ENCODE peak calls at places on chromosomes 5 and 9, in four cellular contexts. A is effector memory CD4-positive, alpha-beta T cell; F is GM23338; D is tibial nerve. N is an unnamed sample.

GRCh38 chr5:95081500-95082355 is 203.2 kb downstream of the MCTP1 start:
- DNase-seq in F (peak; percentile 54), A (no peak), D (peak; percentile 26), N (no peak)

GRCh38 chr5:62791059-62791458 is 212.4 kb downstream of the LRRC70 start:
- DNase-seq in D (no peak), F (peak; percentile 47), A (no peak), N (no peak)

GRCh38 chr9:15211160-15211993 is 95.6 kb downstream of the TTC39B start:
- DNase-seq in D (peak; percentile 22), A (peak; percentile 10), F (peak; percentile 89), N (peak; percentile 59)

GRCh38 chr5:150641006-150641570 is 628 bp downstream of the SYNPO start:
- DNase-seq in D (no peak), A (no peak), F (no peak), N (no peak)

GRCh38 chr5:55160493-55161209 is 680 bp downstream of the GPX8 start:
- DNase-seq in A (no peak), F (peak; percentile 70), D (peak; percentile 38), N (no peak)

GRCh38 chr9:108620767-108621166 is 235.0 kb downstream of the ACTL7B start:
- DNase-seq in D (no peak), A (no peak), F (no peak), N (no peak)

GRCh38 chr9:36152741-36153438 is 16.3 kb upstream of the CCIN start:
- DNase-seq in A (no peak), F (no peak), D (no peak), N (no peak)

GRCh38 chr5:131328536-131329186 is 64.8 kb downstream of the CDC42SE2 start:
- DNase-seq in A (no peak), F (no peak), D (no peak), N (no peak)

GRCh38 chr5:107893642-107894041 is 222.9 kb upstream of the EFNA5 start:
- DNase-seq in D (no peak), F (no peak), A (no peak), N (no peak)

GRCh38 chr5:159641371-159642039 is 274.8 kb upstream of the ADRA1B start:
- DNase-seq in D (no peak), F (no peak), A (no peak), N (no peak)

GRCh38 chr9:126499911-126500599 is 113.7 kb upstream of the LMX1B start:
- DNase-seq in F (peak; percentile 58), D (no peak), A (no peak), N (no peak)

GRCh38 chr5:132979367-132979935 is 16.0 kb upstream of the AFF4 start:
- DNase-seq in D (no peak), F (no peak), A (no peak), N (no peak)

GRCh38 chr5:77638763-77639451 is 394 bp upstream of the OTP start:
- DNase-seq in D (no peak), F (peak; percentile 96), A (no peak), N (peak; percentile 14)

GRCh38 chr9:23728736-23729135 is 97.3 kb downstream of the ELAVL2 start:
- DNase-seq in D (no peak), A (no peak), F (no peak), N (no peak)

GRCh38 chr9:130239741-130240241 is 25.8 kb upstream of the HMCN2 start:
- DNase-seq in F (no peak), A (no peak), D (no peak), N (no peak)

GRCh38 chr9:73146113-73146815 is 5.4 kb upstream of the ANXA1 start:
- DNase-seq in F (no peak), A (no peak), D (no peak), N (no peak)

GRCh38 chr9:101119206-101119819 is 90.8 kb downstream of the PLPPR1 start:
- DNase-seq in F (peak; percentile 83), A (no peak), D (no peak), N (no peak)

GRCh38 chr5:140108093-140109049 is 5.5 kb upstream of the PURA start:
- DNase-seq in F (peak; percentile 61), D (no peak), A (no peak), N (no peak)

GRCh38 chr9:124122321-124122720 is 110.8 kb downstream of the LHX2 start:
- DNase-seq in D (no peak), A (no peak), F (no peak), N (no peak)

GRCh38 chr5:1748271-1748670 is 51.4 kb downstream of the MRPL36 start:
- DNase-seq in D (no peak), A (no peak), F (no peak), N (no peak)

GRCh38 chr5:151319334-151319733 is 15.8 kb upstream of the SLC36A3 start:
- DNase-seq in F (peak; percentile 39), A (no peak), D (peak; percentile 24), N (no peak)

GRCh38 chr5:151067632-151068031 is 13.2 kb downstream of the TNIP1 start:
- DNase-seq in F (no peak), A (no peak), D (no peak), N (no peak)

GRCh38 chr5:86039351-86039750 is 578.4 kb upstream of the COX7C start:
- DNase-seq in D (no peak), F (no peak), A (no peak), N (no peak)

GRCh38 chr5:116536279-116537161 is 38.1 kb downstream of the SEMA6A start:
- DNase-seq in A (no peak), D (no peak), F (no peak), N (no peak)

GRCh38 chr9:14907360-14907685 is 2.9 kb downstream of the FREM1 start:
- DNase-seq in F (peak; percentile 71), D (no peak), A (no peak), N (no peak)

GRCh38 chr5:37667846-37668245 is 172.0 kb downstream of the GDNF start:
- DNase-seq in F (no peak), A (no peak), D (no peak), N (no peak)

GRCh38 chr9:8666060-8666459 is 866.5 kb upstream of the DMAC1 start:
- DNase-seq in A (no peak), D (no peak), F (no peak), N (no peak)

GRCh38 chr9:16385590-16386578 is 484.6 kb downstream of the BNC2 start:
- DNase-seq in A (no peak), D (no peak), F (no peak), N (no peak)

GRCh38 chr5:152527358-152528048 is 122.4 kb upstream of the NMUR2 start:
- DNase-seq in A (no peak), F (no peak), D (no peak), N (no peak)

GRCh38 chr9:133023117-133023890 is 7.5 kb upstream of the GTF3C5 start:
- DNase-seq in A (no peak), D (no peak), F (peak; percentile 50), N (peak; percentile 15)

GRCh38 chr5:58261605-58262004 is 198.3 kb downstream of the PLK2 start:
- DNase-seq in D (no peak), F (no peak), A (no peak), N (no peak)

GRCh38 chr5:176491901-176492300 is 43.7 kb downstream of the FAF2 start:
- DNase-seq in D (no peak), A (no peak), F (no peak), N (no peak)
- H3K27ac ChIP-seq in D (no peak overlapping the region), A (no peak overlapping the region), F (no peak overlapping the region), N (no peak overlapping the region)

DNA sequence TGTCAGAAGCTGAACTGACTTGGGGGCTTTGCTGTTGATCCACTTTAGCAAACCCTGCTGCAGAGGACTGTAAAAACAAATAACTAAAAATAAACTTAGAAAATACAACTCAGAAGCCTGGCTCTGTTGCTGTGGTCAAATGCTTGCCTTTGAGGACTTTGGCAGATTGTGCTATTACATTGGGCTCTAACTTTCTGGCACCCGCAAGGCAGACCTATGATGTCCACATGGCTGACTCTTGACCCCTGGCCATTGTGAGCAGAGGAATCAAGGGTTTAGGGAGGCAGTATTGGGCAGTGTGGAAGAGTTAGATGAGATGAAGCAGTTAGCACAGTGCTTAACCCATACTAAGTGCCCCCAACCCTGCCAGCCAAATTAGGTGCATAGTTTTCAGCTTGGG is 34.0 kb downstream of the OTULIN start:
- DNase-seq in D (no peak), A (no peak), F (no peak), N (no peak)
- H3K36me3 ChIP-seq in D (no peaks in the 10 kb centered on the region), A (peaks cover 35% of the 10 kb centered on the region), F (peaks cover 12% of the 10 kb centered on the region), N (peaks cover 31% of the 10 kb centered on the region)

DNA sequence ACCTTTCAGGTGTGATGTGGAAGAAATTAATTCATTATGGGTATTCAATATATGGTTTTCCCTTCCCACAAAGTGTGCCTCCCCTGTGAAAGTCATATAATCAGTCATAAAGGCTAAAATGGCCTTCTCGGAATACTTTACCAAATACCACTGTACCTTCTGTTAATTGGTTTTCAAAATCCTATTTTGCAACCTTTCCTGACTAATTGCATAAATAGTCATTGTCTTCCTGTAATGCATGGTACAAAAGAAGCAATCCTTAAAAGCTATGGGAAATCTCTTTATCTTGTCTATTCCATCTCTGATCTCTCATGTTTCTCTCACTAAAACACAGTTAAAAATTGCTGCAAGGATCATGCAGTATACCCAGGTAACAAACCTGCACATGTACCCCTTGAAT is 44.3 kb upstream of the UGCG start:
- DNase-seq in F (no peak), A (no peak), D (no peak), N (no peak)
- H3K27ac ChIP-seq in F (no peak overlapping the region), A (no peak overlapping the region), D (no peak overlapping the region), N (no peak overlapping the region)

DNA sequence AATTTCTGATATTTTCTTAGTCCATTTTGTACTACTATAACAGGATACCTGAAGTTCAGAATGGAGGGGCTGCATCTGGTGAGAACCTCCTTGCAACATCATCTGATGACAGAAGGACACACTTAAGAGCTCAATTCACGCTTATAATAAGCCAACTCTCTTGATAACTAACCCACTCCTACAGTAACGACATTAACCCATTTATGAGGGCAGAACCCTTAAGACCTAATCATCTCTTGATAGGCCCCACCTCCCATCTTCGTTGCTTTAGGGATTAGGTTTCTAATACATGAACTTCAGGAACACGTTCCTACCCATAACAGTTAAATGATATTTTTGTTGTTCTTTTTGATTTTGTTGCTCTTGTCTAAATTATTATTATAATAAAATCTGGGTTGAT is 69.4 kb downstream of the TNPO1 start:
- DNase-seq in A (no peak), F (no peak), D (no peak), N (no peak)
- H3K36me3 ChIP-seq in A (peaks cover 85% of the 10 kb centered on the region), F (peaks cover 81% of the 10 kb centered on the region), D (peaks cover 4% of the 10 kb centered on the region), N (peaks cover 63% of the 10 kb centered on the region)

DNA sequence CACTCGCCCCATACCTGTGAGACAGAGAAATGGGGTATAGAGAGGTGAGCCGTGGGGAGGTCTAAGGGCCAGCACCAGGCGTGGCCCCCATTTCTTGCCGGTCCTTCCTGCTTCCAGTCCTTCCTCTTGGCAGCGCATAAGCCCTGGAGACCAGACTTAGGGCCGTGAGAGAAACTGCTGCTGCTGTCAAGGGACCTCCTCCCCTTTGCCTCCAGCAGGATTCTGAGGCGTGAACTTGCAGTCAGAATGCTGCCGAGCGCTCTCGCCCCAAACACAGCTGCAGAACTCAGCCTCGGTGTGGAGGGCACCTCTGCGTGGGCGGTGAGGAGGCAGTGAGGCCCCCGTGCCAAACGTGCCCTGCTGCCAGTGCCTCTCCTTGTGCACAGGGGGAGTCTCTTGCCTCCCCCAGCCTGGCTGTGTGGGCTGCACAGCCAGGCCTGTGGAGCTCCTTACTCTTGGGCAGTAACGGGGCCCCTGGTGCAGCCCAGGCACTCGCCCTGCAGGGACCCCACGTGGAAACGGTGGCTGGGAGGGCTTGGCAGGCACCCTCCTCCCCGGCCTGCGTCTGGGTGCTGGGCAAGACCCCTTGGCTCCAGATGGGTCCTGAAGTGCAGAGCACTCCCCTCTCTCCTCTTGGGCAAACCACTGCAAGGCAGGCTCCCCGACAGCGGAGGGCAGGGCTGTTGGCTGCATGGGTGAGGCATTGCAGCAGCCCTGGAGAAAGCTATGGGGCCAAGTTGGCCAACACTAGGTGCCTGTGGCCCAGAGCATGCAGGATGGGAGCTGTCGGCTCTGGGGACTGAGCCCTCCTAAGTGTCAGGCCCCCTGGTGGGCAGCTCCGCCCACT is 85.4 kb downstream of the RXRA start:
- DNase-seq in D (no peak), F (no peak), A (no peak), N (no peak)
- H3K27ac ChIP-seq in D (no peak overlapping the region), F (no peak overlapping the region), A (no peak overlapping the region), N (no peak overlapping the region)